ENCODE peak calls at places on chromosomes 13 and 19, in nine cellular contexts. One of them, this sample, is unnamed.

GRCh38 chr19:1253514-1254080 is 5.2 kb downstream of the MIDN start:
- DNase-seq in Right ventricle myocardium superior: no peak
- DNase-seq in effector CD4-positive, alpha-beta T cell: no peak
- DNase-seq in PC-9: peak
- DNase-seq in B cell: peak
- DNase-seq in amygdala: no peak
- DNase-seq in DMS53: peak
- DNase-seq in HTR-8/SVneo: no peak
- DNase-seq in activated CD4-positive, alpha-beta T cell treated with anti-CD3 and anti-CD28 coated beads, Interleukin-2, amount 50 U/mL, for 1 hour: no peak
- DNase-seq in this sample: no peak

GRCh38 chr13:103815619-103816018 is 749.4 kb upstream of the SLC10A2 start:
- DNase-seq in Right ventricle myocardium superior: no peak
- DNase-seq in B cell: no peak
- DNase-seq in activated CD4-positive, alpha-beta T cell treated with anti-CD3 and anti-CD28 coated beads, Interleukin-2, amount 50 U/mL, for 1 hour: no peak
- DNase-seq in effector CD4-positive, alpha-beta T cell: no peak
- DNase-seq in amygdala: no peak
- DNase-seq in PC-9: no peak
- DNase-seq in DMS53: no peak
- DNase-seq in HTR-8/SVneo: no peak
- DNase-seq in this sample: no peak

GRCh38 chr19:5025027-5025426 is 56.1 kb downstream of the KDM4B start:
- DNase-seq in Right ventricle myocardium superior: no peak
- DNase-seq in PC-9: no peak
- DNase-seq in DMS53: no peak
- DNase-seq in HTR-8/SVneo: no peak
- DNase-seq in amygdala: no peak
- DNase-seq in B cell: no peak
- DNase-seq in activated CD4-positive, alpha-beta T cell treated with anti-CD3 and anti-CD28 coated beads, Interleukin-2, amount 50 U/mL, for 1 hour: no peak
- DNase-seq in effector CD4-positive, alpha-beta T cell: no peak
- DNase-seq in this sample: no peak

GRCh38 chr13:91136806-91137205 is 210.7 kb upstream of the MIR17HG start:
- DNase-seq in effector CD4-positive, alpha-beta T cell: no peak
- DNase-seq in DMS53: no peak
- DNase-seq in HTR-8/SVneo: no peak
- DNase-seq in Right ventricle myocardium superior: no peak
- DNase-seq in PC-9: no peak
- DNase-seq in amygdala: no peak
- DNase-seq in activated CD4-positive, alpha-beta T cell treated with anti-CD3 and anti-CD28 coated beads, Interleukin-2, amount 50 U/mL, for 1 hour: no peak
- DNase-seq in B cell: no peak
- DNase-seq in this sample: peak

GRCh38 chr13:110771194-110771593 is 57.7 kb downstream of the ING1 start:
- DNase-seq in Right ventricle myocardium superior: no peak
- DNase-seq in HTR-8/SVneo: peak
- DNase-seq in DMS53: no peak
- DNase-seq in activated CD4-positive, alpha-beta T cell treated with anti-CD3 and anti-CD28 coated beads, Interleukin-2, amount 50 U/mL, for 1 hour: no peak
- DNase-seq in B cell: no peak
- DNase-seq in PC-9: no peak
- DNase-seq in amygdala: no peak
- DNase-seq in effector CD4-positive, alpha-beta T cell: no peak
- DNase-seq in this sample: no peak

GRCh38 chr19:5775668-5776309 is 8.8 kb downstream of the PRR22 start:
- DNase-seq in amygdala: no peak
- DNase-seq in PC-9: no peak
- DNase-seq in B cell: no peak
- DNase-seq in DMS53: no peak
- DNase-seq in HTR-8/SVneo: no peak
- DNase-seq in effector CD4-positive, alpha-beta T cell: no peak
- DNase-seq in activated CD4-positive, alpha-beta T cell treated with anti-CD3 and anti-CD28 coated beads, Interleukin-2, amount 50 U/mL, for 1 hour: no peak
- DNase-seq in Right ventricle myocardium superior: no peak
- DNase-seq in this sample: no peak

GRCh38 chr13:44051923-44052322 is 172.2 kb downstream of the LACC1 start:
- DNase-seq in B cell: no peak
- DNase-seq in amygdala: no peak
- DNase-seq in DMS53: peak
- DNase-seq in Right ventricle myocardium superior: no peak
- DNase-seq in HTR-8/SVneo: no peak
- DNase-seq in activated CD4-positive, alpha-beta T cell treated with anti-CD3 and anti-CD28 coated beads, Interleukin-2, amount 50 U/mL, for 1 hour: no peak
- DNase-seq in effector CD4-positive, alpha-beta T cell: no peak
- DNase-seq in PC-9: no peak
- DNase-seq in this sample: no peak

GRCh38 chr13:73195091-73195490 is 136.3 kb downstream of the KLF5 start:
- DNase-seq in amygdala: no peak
- DNase-seq in HTR-8/SVneo: no peak
- DNase-seq in Right ventricle myocardium superior: no peak
- DNase-seq in PC-9: no peak
- DNase-seq in B cell: no peak
- DNase-seq in DMS53: peak
- DNase-seq in activated CD4-positive, alpha-beta T cell treated with anti-CD3 and anti-CD28 coated beads, Interleukin-2, amount 50 U/mL, for 1 hour: no peak
- DNase-seq in effector CD4-positive, alpha-beta T cell: no peak
- DNase-seq in this sample: no peak

GRCh38 chr19:57789288-57789687 is 19.8 kb downstream of the ZNF586 start:
- DNase-seq in HTR-8/SVneo: no peak
- DNase-seq in activated CD4-positive, alpha-beta T cell treated with anti-CD3 and anti-CD28 coated beads, Interleukin-2, amount 50 U/mL, for 1 hour: no peak
- DNase-seq in DMS53: no peak
- DNase-seq in amygdala: no peak
- DNase-seq in PC-9: no peak
- DNase-seq in effector CD4-positive, alpha-beta T cell: no peak
- DNase-seq in B cell: no peak
- DNase-seq in Right ventricle myocardium superior: no peak
- DNase-seq in this sample: no peak

GRCh38 chr13:25943081-25943480 is 108.7 kb downstream of the SHISA2 start:
- DNase-seq in B cell: no peak
- DNase-seq in effector CD4-positive, alpha-beta T cell: no peak
- DNase-seq in HTR-8/SVneo: no peak
- DNase-seq in activated CD4-positive, alpha-beta T cell treated with anti-CD3 and anti-CD28 coated beads, Interleukin-2, amount 50 U/mL, for 1 hour: no peak
- DNase-seq in Right ventricle myocardium superior: no peak
- DNase-seq in amygdala: no peak
- DNase-seq in PC-9: no peak
- DNase-seq in DMS53: no peak
- DNase-seq in this sample: no peak

This sample was measured in SK-N-DZ.